ENCODE peak calls at places on chromosomes 11 and 22, in eight cellular contexts. F, B, Q, W, I, P, M and H are unnamed samples.
A peak's percentile ranks its signal among the peaks of the same experiment; 100 is the strongest.

GRCh38 chr11:121464352-121464946 is 11.7 kb upstream of the SORL1-AS1 start:
- DNase-seq in F (peak; percentile 76), B (peak; percentile 61), Q (peak; percentile 87), W (peak; percentile 73), I (no peak), P (no peak), M (peak; percentile 86), H (no peak)

GRCh38 chr11:122863704-122864326 is 18.7 kb upstream of the JHY start:
- DNase-seq in F (peak; percentile 33), B (no peak), Q (no peak), W (no peak), I (no peak), P (no peak), M (no peak), H (no peak)

GRCh38 chr11:64231536-64231935 is 1.2 kb downstream of the DNAJC4 start:
- DNase-seq in F (peak; percentile 19), B (no peak), Q (no peak), W (no peak), I (no peak), P (no peak), M (no peak), H (no peak)

GRCh38 chr11:34354782-34355181 is 3.0 kb downstream of the ABTB2 start:
- DNase-seq in F (no peak), B (no peak), Q (no peak), W (no peak), I (no peak), P (no peak), M (no peak), H (no peak)

GRCh38 chr11:116096596-116096995 is 592.4 kb upstream of the CADM1 start:
- DNase-seq in F (peak; percentile 34), B (no peak), Q (no peak), W (no peak), I (no peak), P (no peak), M (no peak), H (no peak)

GRCh38 chr22:49034836-49035817 is 792.5 kb downstream of the BRD1 start:
- DNase-seq in F (no peak), B (no peak), Q (no peak), W (no peak), I (peak; percentile 79), P (no peak), M (peak; percentile 45), H (no peak)

GRCh38 chr11:131511794-131512193 is 141.4 kb downstream of the NTM start:
- DNase-seq in F (no peak), B (no peak), Q (no peak), W (no peak), I (no peak), P (no peak), M (no peak), H (peak; percentile 43)

GRCh38 chr11:120327311-120327710 is 2.2 kb downstream of the TLCD5 start:
- DNase-seq in F (no peak), B (no peak), Q (no peak), W (no peak), I (no peak), P (no peak), M (no peak), H (no peak)

GRCh38 chr22:29079218-29079901 is 6.5 kb downstream of the KREMEN1 start:
- DNase-seq in F (no peak), B (no peak), Q (no peak), W (no peak), I (no peak), P (peak; percentile 16), M (no peak), H (no peak)

GRCh38 chr11:70134490-70134889 is 56.4 kb downstream of the ANO1 start:
- DNase-seq in F (peak; percentile 57), B (no peak), Q (no peak), W (no peak), I (no peak), P (no peak), M (no peak), H (no peak)

GRCh38 chr11:89625171-89625570 is 84.9 kb upstream of the TRIM77 start:
- DNase-seq in F (no peak), B (no peak), Q (no peak), W (no peak), I (no peak), P (no peak), M (no peak), H (no peak)
- TF ChIP-seq CTCF in F (no peak), B (peak; percentile 3), Q (no peak), W (no peak), I (peak; percentile 29), P (no peak), M (no peak), H (no peak)

DNA sequence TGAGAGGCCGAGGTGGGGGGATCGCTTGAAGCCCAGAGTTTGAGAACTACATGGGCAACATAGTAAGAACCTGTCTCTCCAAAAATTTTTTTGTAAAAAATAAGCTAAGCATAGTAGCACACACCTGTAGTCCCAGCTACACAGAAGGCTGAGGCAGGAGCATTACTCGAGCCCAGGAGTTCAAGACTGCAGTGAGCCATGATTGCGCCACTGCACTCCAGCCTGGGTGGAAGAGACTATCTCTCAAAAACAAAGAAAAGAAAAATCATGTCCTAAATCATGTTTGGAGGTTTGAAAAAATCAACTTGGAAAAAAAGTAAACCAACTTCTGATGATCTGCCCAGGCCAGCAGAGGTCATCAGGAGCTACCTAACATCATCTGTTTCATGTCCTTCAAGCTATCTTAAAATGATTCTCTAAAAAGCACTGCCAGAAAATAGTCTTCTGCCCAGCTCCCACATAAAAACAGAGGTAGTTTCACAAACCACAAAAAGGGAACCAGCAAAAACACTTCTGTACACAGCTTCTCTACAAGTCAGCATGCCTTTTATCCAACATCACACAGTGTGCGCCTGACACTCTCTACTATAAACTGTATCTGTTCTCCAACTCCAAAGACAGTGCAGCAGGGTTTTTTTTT is 165.0 kb downstream of the SOX6 start:
- DNase-seq in F (no peak), B (no peak), Q (peak; percentile 14), W (no peak), I (no peak), P (no peak), M (no peak), H (peak; percentile 10)
- TF ChIP-seq CTCF in F (no peak), B (no peak), Q (no peak), W (peak; percentile 29), I (peak; percentile 31), P (no peak), M (no peak), H (no peak)

GRCh38 chr11:129767827-129768226 is 47.8 kb upstream of the TMEM45B start:
- DNase-seq in F (no peak), B (no peak), Q (no peak), W (no peak), I (no peak), P (no peak), M (no peak), H (no peak)

GRCh38 chr11:129770993-129771392 is 44.7 kb upstream of the TMEM45B start:
- DNase-seq in F (no peak), B (no peak), Q (no peak), W (no peak), I (no peak), P (no peak), M (no peak), H (no peak)

GRCh38 chr11:129768356-129768755 is 47.3 kb upstream of the TMEM45B start:
- DNase-seq in F (no peak), B (no peak), Q (no peak), W (no peak), I (no peak), P (no peak), M (no peak), H (no peak)

GRCh38 chr11:129769059-129769458 is 46.6 kb upstream of the TMEM45B start:
- DNase-seq in F (no peak), B (no peak), Q (no peak), W (no peak), I (no peak), P (no peak), M (no peak), H (no peak)

GRCh38 chr11:129766858-129767604 is 48.6 kb upstream of the TMEM45B start:
- DNase-seq in F (no peak), B (no peak), Q (no peak), W (no peak), I (no peak), P (no peak), M (no peak), H (no peak)
- TF ChIP-seq CTCF in F (no peak), B (peak; percentile 66), Q (no peak), W (peak; percentile 13), I (peak; percentile 82), P (peak; percentile 57), M (peak; percentile 50), H (peak; percentile 25)

DNA sequence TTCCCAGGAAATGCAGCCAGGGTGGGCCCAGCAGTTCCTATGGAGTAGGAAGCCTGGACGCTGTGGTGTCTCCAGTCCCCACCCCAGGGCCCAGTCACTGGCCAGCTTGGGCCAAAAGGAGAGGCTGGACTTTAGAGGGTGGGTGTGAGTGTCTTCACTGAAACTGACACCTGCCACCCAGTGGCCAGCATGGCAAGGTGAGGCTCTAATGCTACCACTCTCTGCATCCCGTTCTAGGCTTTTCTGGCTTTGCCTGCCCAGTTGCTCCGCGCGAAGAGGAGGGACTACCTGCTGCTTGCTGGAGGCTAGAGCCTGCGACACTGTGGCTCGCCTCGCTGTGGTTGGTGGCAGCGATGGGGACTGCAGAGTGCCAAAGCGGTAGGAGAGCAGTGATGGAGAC is 35.4 kb downstream of the C22orf42 start:
- DNase-seq in F (no peak), B (no peak), Q (no peak), W (no peak), I (no peak), P (no peak), M (no peak), H (no peak)
- TF ChIP-seq CTCF in F (no peak), B (no peak), Q (no peak), W (no peak), I (no peak), P (no peak), M (no peak), H (no peak)

GRCh38 chr22:42297778-42298177 is 27.3 kb upstream of the TCF20 start:
- DNase-seq in F (no peak), B (no peak), Q (no peak), W (no peak), I (no peak), P (no peak), M (no peak), H (no peak)

GRCh38 chr22:42296883-42297282 is 26.4 kb upstream of the TCF20 start:
- DNase-seq in F (no peak), B (no peak), Q (no peak), W (no peak), I (no peak), P (no peak), M (no peak), H (no peak)

GRCh38 chr22:42294034-42294985 is 23.9 kb upstream of the TCF20 start:
- DNase-seq in F (no peak), B (no peak), Q (peak; percentile 67), W (no peak), I (no peak), P (no peak), M (no peak), H (no peak)

GRCh38 chr22:42298746-42299145 is 28.3 kb upstream of the TCF20 start:
- DNase-seq in F (no peak), B (no peak), Q (no peak), W (no peak), I (no peak), P (no peak), M (no peak), H (no peak)

DNA sequence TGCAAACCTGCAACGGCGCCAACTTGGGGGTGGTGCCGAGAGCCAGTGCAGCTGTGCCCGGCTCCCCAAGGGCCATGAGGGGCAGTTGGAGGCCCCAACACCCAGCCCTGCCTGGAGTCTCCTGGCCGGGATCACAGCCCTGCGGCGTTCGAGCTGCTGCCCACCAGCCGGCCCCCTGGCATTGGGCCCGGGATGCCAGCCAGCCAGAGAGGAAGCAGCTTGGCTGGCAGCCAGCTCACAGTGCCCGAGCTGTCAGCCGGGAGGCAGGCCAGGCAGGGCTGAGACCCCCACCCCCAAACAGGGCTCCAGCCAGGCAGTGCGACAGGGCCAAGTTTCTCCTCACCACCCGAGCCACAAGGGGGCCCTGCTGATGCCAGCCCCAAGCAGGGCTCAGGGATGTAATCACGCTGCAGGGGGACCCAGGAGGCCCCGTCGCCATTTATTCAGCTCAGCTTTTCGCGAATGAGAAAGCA is 26.0 kb upstream of the TCF20 start:
- DNase-seq in F (no peak), B (no peak), Q (peak; percentile 45), W (no peak), I (no peak), P (no peak), M (no peak), H (no peak)
- TF ChIP-seq CTCF in F (no peak), B (no peak), Q (no peak), W (no peak), I (peak; percentile 42), P (no peak), M (no peak), H (no peak)